ENCODE peak calls at places on chromosome 11, in four cellular contexts. F is IMR-90, A is mesenchymal stem cell, K is H1. Q is an unnamed sample.
A peak's percentile ranks its signal among the peaks of the same experiment; 100 is the strongest.

GRCh38 chr11:20226936-20227335 is 66.7 kb upstream of the DBX1 start:
- DNase-seq in F (peak; percentile 28), A (no peak), K (no peak), Q (no peak)

GRCh38 chr11:45651841-45652745 is 13.3 kb downstream of the CHST1 start:
- DNase-seq in F (no peak), A (no peak), K (no peak), Q (peak; percentile 24)

GRCh38 chr11:43942651-43943356 is 367 bp downstream of the C11orf96 start:
- DNase-seq in F (peak; percentile 33), A (peak; percentile 67), K (no peak), Q (peak; percentile 53)

GRCh38 chr11:94964934-94965333 is 8.4 kb downstream of the CWC15 start:
- DNase-seq in F (no peak), A (no peak), K (no peak), Q (no peak)

GRCh38 chr11:112655386-112655785 is 305.8 kb upstream of the NCAM1 start:
- DNase-seq in F (peak; percentile 2), A (peak; percentile 18), K (no peak), Q (no peak)

GRCh38 chr11:83836883-83837654 is 550.9 kb upstream of the CCDC90B start:
- DNase-seq in F (peak; percentile 50), A (peak; percentile 67), K (peak; percentile 17), Q (peak; percentile 79)

GRCh38 chr11:102494216-102494615 is 36.3 kb downstream of the MMP7 start:
- DNase-seq in F (peak; percentile 51), A (no peak), K (no peak), Q (no peak)

GRCh38 chr11:34345012-34345804 is 12.6 kb downstream of the ABTB2 start:
- DNase-seq in F (peak; percentile 66), A (peak; percentile 82), K (no peak), Q (peak; percentile 18)

GRCh38 chr11:65380460-65381126 is 1.9 kb downstream of the SLC25A45 start:
- DNase-seq in F (no peak), A (no peak), K (no peak), Q (peak; percentile 62)

GRCh38 chr11:14668733-14669301 is 25.2 kb downstream of the PDE3B start:
- DNase-seq in F (no peak), A (no peak), K (no peak), Q (no peak)

GRCh38 chr11:18669211-18669593 is 29.4 kb upstream of the TMEM86A start:
- DNase-seq in F (no peak), A (no peak), K (no peak), Q (no peak)

GRCh38 chr11:19577391-19577831 is 135.2 kb upstream of the NAV2 start:
- DNase-seq in F (no peak), A (peak; percentile 56), K (no peak), Q (no peak)

GRCh38 chr11:62392944-62393628 is 25.7 kb upstream of the SCGB1A1 start:
- DNase-seq in F (no peak), A (no peak), K (no peak), Q (no peak)

GRCh38 chr11:110472858-110473257 is 43.1 kb downstream of the FDX1 start:
- DNase-seq in F (peak; percentile 34), A (peak; percentile 29), K (no peak), Q (no peak)

GRCh38 chr11:125275905-125276634 is 111.5 kb downstream of the PKNOX2 start:
- DNase-seq in F (peak; percentile 64), A (peak; percentile 41), K (no peak), Q (no peak)

GRCh38 chr11:77779935-77780334 is 40.6 kb downstream of the RSF1 start:
- DNase-seq in F (peak; percentile 54), A (peak; percentile 41), K (no peak), Q (no peak)

GRCh38 chr11:124339671-124340447 is 19.9 kb upstream of the OR8D2 start:
- DNase-seq in F (no peak), A (no peak), K (no peak), Q (no peak)

GRCh38 chr11:130519128-130519932 is 70.9 kb downstream of the ADAMTS15 start:
- DNase-seq in F (no peak), A (no peak), K (no peak), Q (no peak)

GRCh38 chr11:127345819-127346459 is 345.4 kb upstream of the KIRREL3 start:
- DNase-seq in F (peak; percentile 33), A (peak; percentile 10), K (no peak), Q (peak; percentile 48)

GRCh38 chr11:74683941-74684481 is 47.2 kb downstream of the CHRDL2 start:
- DNase-seq in F (peak; percentile 71), A (no peak), K (no peak), Q (no peak)

GRCh38 chr11:33691051-33691864 is 9.4 kb downstream of the C11orf91 start:
- DNase-seq in F (no peak), A (no peak), K (no peak), Q (no peak)

GRCh38 chr11:100991541-100991940 is 138.1 kb downstream of the PGR start:
- DNase-seq in F (peak; percentile 44), A (peak; percentile 30), K (no peak), Q (no peak)

GRCh38 chr11:45211732-45212131 is 65.3 kb downstream of the PRDM11 start:
- DNase-seq in F (no peak), A (no peak), K (no peak), Q (no peak)

GRCh38 chr11:61727401-61727811 is 25.0 kb upstream of the MYRF start:
- DNase-seq in F (no peak), A (no peak), K (no peak), Q (no peak)

GRCh38 chr11:7536102-7536501 is 22.3 kb downstream of the PPFIBP2 start:
- DNase-seq in F (no peak), A (no peak), K (no peak), Q (peak; percentile 44)

GRCh38 chr11:86809561-86809960 is 9.2 kb downstream of the PRSS23 start:
- DNase-seq in F (no peak), A (no peak), K (no peak), Q (no peak)

GRCh38 chr11:13837286-13837685 is 125.2 kb upstream of the SPON1 start:
- DNase-seq in F (peak; percentile 22), A (no peak), K (no peak), Q (no peak)

GRCh38 chr11:12696911-12697581 is 22.8 kb downstream of the TEAD1 start:
- DNase-seq in F (no peak), A (no peak), K (no peak), Q (no peak)

GRCh38 chr11:4636962-4637661 is at the start of gene OR51D1:
- DNase-seq in F (peak; percentile 67), A (peak; percentile 64), K (peak; percentile 33), Q (peak; percentile 87)

GRCh38 chr11:2475151-2475918 is 30.5 kb downstream of the KCNQ1 start:
- DNase-seq in F (no peak), A (no peak), K (no peak), Q (no peak)

GRCh38 chr11:57241311-57241972 is 4.4 kb upstream of the APLNR start:
- DNase-seq in F (no peak), A (no peak), K (no peak), Q (no peak)

GRCh38 chr11:57249384-57250319 is 12.6 kb upstream of the APLNR start:
- DNase-seq in F (peak; percentile 64), A (peak; percentile 57), K (no peak), Q (no peak)

GRCh38 chr11:57240757-57241156 is 3.7 kb upstream of the APLNR start:
- DNase-seq in F (no peak), A (no peak), K (no peak), Q (peak; percentile 53)

GRCh38 chr11:57248780-57249383 is 11.8 kb upstream of the APLNR start:
- DNase-seq in F (peak; percentile 67), A (peak; percentile 62), K (peak; percentile 70), Q (peak; percentile 89)

DNA sequence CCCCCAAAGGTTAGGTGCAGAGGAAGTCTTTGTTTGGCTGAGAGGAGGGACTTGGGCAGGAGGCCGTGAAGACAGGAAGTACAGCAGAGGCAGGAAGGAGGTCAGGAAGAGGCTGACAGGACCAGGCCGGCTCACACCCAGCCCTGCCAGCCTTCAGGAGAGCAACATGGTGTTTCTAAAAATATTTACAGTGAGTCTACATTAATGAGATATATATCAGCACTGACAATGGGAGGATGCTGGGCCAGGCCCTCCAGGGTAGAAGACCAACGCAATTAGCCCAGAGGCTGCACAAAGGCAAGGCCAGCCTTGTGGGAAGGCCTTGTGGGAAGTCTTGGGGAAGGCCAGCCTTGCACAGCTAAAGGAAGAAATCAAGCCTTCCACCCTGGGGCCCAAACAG is 7.9 kb upstream of the APLNR start:
- DNase-seq in F (no peak), A (no peak), K (no peak), Q (no peak)
- H2BK5ac ChIP-seq in F (no peak overlapping the region), A (no peak overlapping the region), K (no peak overlapping the region), Q (no peak overlapping the region)

GRCh38 chr11:71248656-71249055 is 3.7 kb downstream of the SHANK2 start:
- DNase-seq in F (no peak), A (no peak), K (no peak), Q (peak; percentile 24)

GRCh38 chr11:71245601-71246391 is 6.6 kb downstream of the SHANK2 start:
- DNase-seq in F (no peak), A (no peak), K (no peak), Q (peak; percentile 69)

GRCh38 chr11:71247551-71248250 is 4.7 kb downstream of the SHANK2 start:
- DNase-seq in F (no peak), A (peak; percentile 26), K (no peak), Q (peak; percentile 74)

GRCh38 chr11:71248251-71248570 is 4.2 kb downstream of the SHANK2 start:
- DNase-seq in F (no peak), A (no peak), K (no peak), Q (no peak)

DNA sequence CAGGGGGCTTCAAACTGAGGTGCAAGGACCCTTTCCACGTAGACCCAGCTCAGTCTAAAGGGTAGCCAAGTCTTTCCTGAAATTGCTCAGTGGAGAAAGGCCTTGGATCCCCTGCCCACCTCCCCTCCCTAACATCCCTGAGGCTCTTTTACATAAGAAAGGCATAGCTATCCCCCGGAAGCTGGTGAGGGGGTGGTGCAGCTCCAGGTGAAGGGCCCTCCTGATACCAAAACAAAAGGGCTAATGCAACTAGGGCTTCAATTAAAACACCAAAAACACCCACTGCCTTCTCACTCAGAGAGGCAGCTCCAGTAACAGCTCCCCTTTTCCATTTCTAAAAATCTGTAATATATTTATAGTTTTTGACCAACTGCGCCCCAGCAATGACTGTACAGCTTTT is 5.8 kb downstream of the SHANK2 start:
- DNase-seq in F (no peak), A (no peak), K (no peak), Q (peak; percentile 91)
- H4K91ac ChIP-seq in F (no peak overlapping the region), A (no peak overlapping the region), K (peak overlapping the region; percentile 95), Q (no peak overlapping the region)

GRCh38 chr11:606245-606644 is 9.5 kb downstream of the IRF7 start:
- DNase-seq in F (no peak), A (no peak), K (no peak), Q (no peak)
- H2BK5ac ChIP-seq in F (no peak overlapping the region), A (no peak overlapping the region), K (peak overlapping the region; percentile 24), Q (no peak overlapping the region)

DNA sequence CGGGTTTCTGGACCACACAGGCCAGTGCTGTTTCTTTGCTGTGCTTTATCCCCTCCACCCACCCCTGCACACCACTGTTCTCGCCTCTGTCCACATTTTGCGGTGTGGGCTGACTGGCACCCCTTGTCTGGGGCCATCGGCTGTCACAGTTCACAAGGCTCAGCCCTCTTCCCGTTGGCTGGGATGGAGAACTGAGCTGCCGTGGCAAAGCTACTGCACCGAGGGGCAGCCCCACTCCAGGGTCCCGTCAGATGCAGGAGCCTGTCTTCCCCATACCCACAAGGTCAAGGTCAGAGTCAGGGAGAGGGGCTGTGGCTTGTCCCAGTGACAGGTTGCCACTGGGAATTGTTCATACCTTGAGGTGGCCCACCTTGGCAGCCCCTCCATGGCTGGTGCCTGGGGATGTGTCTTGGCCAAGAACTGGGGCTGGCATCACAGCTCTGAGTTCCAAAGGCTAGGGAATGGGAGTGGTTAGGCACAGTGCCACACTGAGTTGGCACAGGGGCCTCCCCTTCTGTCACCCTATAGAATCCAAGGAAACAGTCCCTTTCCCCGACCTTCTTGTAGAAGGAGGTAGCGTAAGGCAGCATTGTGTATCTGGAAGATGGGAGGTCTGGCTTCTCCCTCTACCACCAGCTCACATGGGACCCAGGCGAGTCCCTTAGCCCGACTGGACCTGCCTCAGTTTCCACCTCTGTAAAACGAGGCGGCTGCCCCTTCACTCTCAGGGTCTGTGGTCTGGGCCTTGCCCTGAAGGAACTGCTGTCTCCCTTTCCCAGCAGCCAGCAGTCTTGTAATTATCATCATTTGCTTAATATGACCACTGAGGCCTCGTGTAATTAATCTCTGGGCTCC is 3.4 kb downstream of the GRK2 start:
- DNase-seq in F (no peak), A (no peak), K (no peak), Q (no peak)
- H4K91ac ChIP-seq in F (no peak overlapping the region), A (peak overlapping the region; percentile 93), K (peak overlapping the region; percentile 42), Q (no peak overlapping the region)